ENCODE peak calls at places on chromosomes 7 and 10, in six cellular contexts. D is substantia nigra, X is PC-9, L is AG04450, B is esophagus squamous epithelium, H is A549. K is an unnamed sample.

GRCh38 chr10:59708816-59709471 is 706 bp downstream of the SLC16A9 start:
- DNase-seq in L (no peak), D (peak), B (no peak), X (no peak), H (no peak), K (no peak)

GRCh38 chr10:109894516-109894915 is 28.8 kb downstream of the XPNPEP1 start:
- DNase-seq in X (no peak), B (no peak), D (peak), H (no peak), L (peak), K (peak)

GRCh38 chr10:42953684-42954674 is 122.9 kb upstream of the RET start:
- DNase-seq in H (no peak), D (no peak), L (no peak), X (no peak), B (no peak), K (no peak)

GRCh38 chr7:102252373-102252982 is 34.2 kb upstream of the SH2B2 start:
- DNase-seq in L (no peak), X (no peak), H (no peak), B (no peak), D (no peak), K (no peak)

GRCh38 chr10:111128331-111129167 is 51.7 kb downstream of the ADRA2A start:
- DNase-seq in L (no peak), B (no peak), H (peak), D (peak), X (peak), K (no peak)

GRCh38 chr7:39332142-39332541 is 234.1 kb upstream of the YAE1 start:
- DNase-seq in L (no peak), B (no peak), X (no peak), D (no peak), H (no peak), K (no peak)

GRCh38 chr10:131453772-131454634 is 142.5 kb upstream of the TCERG1L start:
- DNase-seq in H (peak), X (no peak), B (no peak), D (peak), L (no peak), K (no peak)

GRCh38 chr7:157495177-157495553 is 158.4 kb downstream of the DNAJB6 start:
- DNase-seq in H (no peak), D (no peak), B (no peak), L (no peak), X (no peak), K (no peak)

GRCh38 chr7:102395620-102395957 is 574 bp upstream of the PRKRIP1 start:
- DNase-seq in B (no peak), L (no peak), X (no peak), H (no peak), D (no peak), K (no peak)

GRCh38 chr7:6536899-6537298 is 14.4 kb downstream of the GRID2IP start:
- DNase-seq in X (no peak), B (no peak), H (no peak), D (no peak), L (no peak), K (no peak)

GRCh38 chr10:50385610-50386009 is 134.3 kb upstream of the ASAH2 start:
- DNase-seq in D (peak), X (peak), H (no peak), L (no peak), B (no peak), K (no peak)

GRCh38 chr7:131843862-131844261 is 287.4 kb upstream of the PODXL start:
- DNase-seq in H (peak), B (no peak), X (no peak), L (no peak), D (no peak), K (no peak)

GRCh38 chr10:42951486-42952251 is 125.2 kb upstream of the RET start:
- DNase-seq in D (no peak), B (no peak), L (no peak), H (no peak), X (no peak), K (no peak)

GRCh38 chr7:150823010-150823409 is 22.4 kb downstream of the TMEM176A start:
- DNase-seq in D (no peak), B (no peak), L (no peak), X (no peak), H (no peak), K (no peak)

GRCh38 chr7:82755705-82756551 is 312.4 kb upstream of the CACNA2D1 start:
- DNase-seq in H (no peak), L (peak), X (no peak), B (no peak), D (no peak), K (no peak)

GRCh38 chr7:78396190-78396589 is 597.6 kb downstream of the PHTF2 start:
- DNase-seq in H (no peak), X (no peak), L (no peak), B (no peak), D (no peak), K (no peak)

GRCh38 chr7:75866497-75867389 is 12.1 kb upstream of the RHBDD2 start:
- DNase-seq in H (peak), B (no peak), L (no peak), X (peak), D (peak), K (no peak)

GRCh38 chr10:84348431-84348830 is 20.0 kb downstream of the CCSER2 start:
- DNase-seq in L (no peak), X (no peak), B (no peak), D (no peak), H (no peak), K (no peak)

GRCh38 chr7:128879939-128880746 is 17.5 kb downstream of the ATP6V1F start:
- DNase-seq in B (no peak), X (no peak), H (peak), D (peak), L (no peak), K (no peak)

GRCh38 chr7:44152971-44153947 is 12.1 kb upstream of the MYL7 start:
- DNase-seq in B (no peak), H (no peak), L (no peak), D (no peak), X (no peak), K (no peak)

GRCh38 chr10:47050618-47051455 is 139.6 kb downstream of the PTPN20 start:
- DNase-seq in H (no peak), X (no peak), D (no peak), B (no peak), L (no peak), K (no peak)

GRCh38 chr10:16011548-16011947 is 151.2 kb upstream of the MINDY3 start:
- DNase-seq in D (no peak), H (no peak), L (no peak), X (no peak), B (no peak), K (no peak)

GRCh38 chr10:30366351-30366750 is 17.3 kb upstream of the MTPAP start:
- DNase-seq in D (no peak), H (no peak), L (no peak), B (no peak), X (no peak), K (no peak)

GRCh38 chr7:151428393-151429231 is 11.3 kb downstream of the CRYGN start:
- DNase-seq in X (peak), D (no peak), H (no peak), L (no peak), B (no peak), K (no peak)

GRCh38 chr10:68096913-68097509 is 12.3 kb upstream of the MYPN start:
- DNase-seq in X (peak), B (no peak), L (no peak), D (peak), H (peak), K (peak)

GRCh38 chr10:114694735-114695134 is 36.7 kb upstream of the ABLIM1 start:
- DNase-seq in B (no peak), H (peak), X (no peak), D (no peak), L (no peak), K (no peak)

GRCh38 chr10:110041479-110041829 is 33.7 kb downstream of the ADD3 start:
- DNase-seq in H (no peak), B (no peak), X (no peak), L (no peak), D (no peak), K (no peak)

GRCh38 chr10:132685921-132686680 is 99.8 kb downstream of the NKX6-2 start:
- DNase-seq in L (no peak), B (no peak), H (no peak), X (no peak), D (no peak), K (no peak)

GRCh38 chr7:103524042-103524907 is 78.3 kb upstream of the SLC26A5 start:
- DNase-seq in X (no peak), L (peak), B (no peak), D (no peak), H (peak), K (no peak)

GRCh38 chr10:3774018-3774813 is 10.8 kb downstream of the KLF6 start:
- DNase-seq in H (no peak), B (no peak), D (no peak), X (no peak), L (no peak), K (no peak)

GRCh38 chr7:119197872-119198527 is 973.5 kb downstream of the ANKRD7 start:
- DNase-seq in L (no peak), H (peak), D (no peak), B (no peak), X (no peak), K (peak)

GRCh38 chr7:90681336-90682019 is 85.4 kb downstream of the CDK14 start:
- DNase-seq in B (no peak), X (no peak), H (no peak), D (no peak), L (no peak), K (no peak)

GRCh38 chr7:133887459-133887858 is 239.7 kb upstream of the LRGUK start:
- DNase-seq in H (no peak), B (no peak), L (no peak), X (no peak), D (no peak), K (no peak)

DNA sequence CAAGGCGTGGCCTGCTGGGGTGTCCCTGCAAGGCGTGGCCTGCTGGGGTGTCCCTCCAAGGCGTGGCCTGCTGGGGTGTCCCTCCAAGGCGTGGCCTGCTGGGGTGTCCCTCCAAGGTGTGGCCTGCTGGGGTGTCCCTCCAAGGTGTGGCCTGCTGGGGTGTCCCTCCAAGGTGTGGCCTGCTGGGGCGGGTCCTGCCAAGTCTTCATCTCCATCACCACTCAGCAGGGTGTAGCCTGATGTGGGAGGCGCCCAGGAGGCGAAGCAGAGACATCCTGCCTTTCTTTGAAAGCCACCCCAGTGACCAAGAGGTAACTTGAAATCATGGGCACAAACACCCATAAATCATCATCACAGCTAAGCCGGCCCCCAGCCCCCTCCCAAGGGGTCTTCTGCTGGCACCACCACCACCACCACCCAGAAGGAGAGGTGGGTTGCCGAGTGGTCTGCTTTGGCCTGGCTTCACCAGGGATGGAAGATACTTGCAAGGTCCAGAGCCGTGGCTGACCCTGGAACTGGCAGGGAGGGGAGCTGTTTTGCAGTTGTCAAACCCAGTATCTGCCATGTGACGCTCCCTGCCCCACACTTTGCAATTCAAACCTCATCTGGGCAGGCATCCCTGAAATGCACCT is 190.6 kb downstream of the EBF3 start:
- DNase-seq in L (no peak), B (no peak), X (no peak), H (no peak), D (no peak), K (no peak)
- H3K27ac ChIP-seq in L (no peak), B (no peak), X (no peak), H (no peak), D (no peak), K (no peak)

GRCh38 chr10:113385021-113385975 is 167.6 kb upstream of the HABP2 start:
- DNase-seq in B (peak), L (peak), H (peak), X (peak), D (peak), K (peak)

GRCh38 chr10:113381906-113382562 is 170.8 kb upstream of the HABP2 start:
- DNase-seq in D (no peak), H (no peak), L (no peak), B (no peak), X (no peak), K (no peak)

GRCh38 chr10:113382691-113383090 is 170.2 kb upstream of the HABP2 start:
- DNase-seq in B (no peak), H (no peak), L (no peak), X (no peak), D (no peak), K (no peak)

GRCh38 chr10:113386005-113386404 is 166.8 kb upstream of the HABP2 start:
- DNase-seq in B (no peak), D (no peak), X (peak), L (no peak), H (peak), K (peak)

GRCh38 chr10:113384181-113384580 is 168.7 kb upstream of the HABP2 start:
- DNase-seq in L (no peak), B (no peak), H (no peak), D (no peak), X (no peak), K (no peak)
- H3K27ac ChIP-seq in L (no peak), B (peak), H (no peak), D (no peak), X (no peak), K (no peak)

GRCh38 chr7:139853576-139854511 is 24.8 kb downstream of the TBXAS1 start:
- DNase-seq in L (peak), X (no peak), B (no peak), D (no peak), H (peak), K (peak)
- H3K27ac ChIP-seq in L (peak), X (no peak), B (peak), D (no peak), H (peak), K (peak)

DNA sequence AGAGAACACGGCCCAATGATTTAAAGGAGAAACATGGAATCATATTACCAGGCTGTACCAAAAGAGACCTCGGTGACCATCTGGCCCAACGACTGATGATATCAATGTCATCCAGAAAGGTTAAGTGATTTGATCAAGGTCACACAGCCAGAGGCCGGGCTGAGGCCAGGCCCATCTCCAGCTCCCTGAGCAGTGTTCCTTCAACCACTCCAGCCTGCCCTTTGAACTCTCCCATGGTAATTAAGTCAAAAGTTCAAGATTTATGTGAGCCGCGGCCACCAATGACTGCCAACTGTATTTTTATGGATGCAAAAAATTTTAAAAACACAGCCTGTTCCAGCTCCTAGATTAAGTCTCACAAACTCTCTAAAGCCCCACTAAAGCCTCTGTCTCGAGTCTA is 41.8 kb downstream of the FGFR2 start:
- DNase-seq in D (no peak), B (no peak), L (no peak), X (no peak), H (no peak), K (no peak)
- H3K27ac ChIP-seq in D (peak), B (no peak), L (no peak), X (no peak), H (no peak), K (no peak)

DNA sequence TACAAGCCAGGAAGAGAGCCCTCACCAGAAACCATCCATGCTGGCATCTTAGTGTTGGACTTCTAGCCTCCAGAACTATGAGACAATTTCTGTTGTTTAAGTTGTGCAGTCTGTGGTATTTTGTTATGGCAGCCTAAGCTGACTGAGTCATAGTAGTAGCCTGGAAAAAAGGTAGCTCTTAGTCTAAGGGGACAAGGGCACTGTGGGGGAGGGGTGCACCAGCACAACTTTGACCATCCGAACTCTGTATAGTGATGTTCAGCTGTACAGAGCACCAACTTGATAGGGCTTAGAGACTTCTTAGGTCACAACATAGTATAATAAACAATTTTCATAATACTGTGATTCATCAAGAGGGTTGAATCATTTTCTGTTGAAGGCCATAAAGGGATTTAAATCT is 14.3 kb downstream of the EIF4EBP2 start:
- DNase-seq in X (no peak), L (peak), H (peak), B (no peak), D (no peak), K (no peak)
- H3K27ac ChIP-seq in X (no peak), L (peak), H (no peak), B (peak), D (no peak), K (peak)